ENCODE peak calls at places on chromosomes 2 and 18, in four cellular contexts. H is K562, E is heart right ventricle, C is IMR-90. V is an unnamed sample. For H3K4me1, the result is how much of the 10 kb centered on the place peaks cover.

GRCh38 chr2:226766352-226767055 is 33.1 kb downstream of the IRS1 start:
- DNase-seq in H (no peak), E (no peak), C (peak), V (no peak)

GRCh38 chr2:31107588-31108300 is 30.5 kb downstream of the GALNT14 start:
- DNase-seq in H (no peak), E (no peak), C (no peak), V (no peak)

GRCh38 chr2:155310589-155310988 is 612.1 kb downstream of the KCNJ3 start:
- DNase-seq in H (no peak), E (no peak), C (no peak), V (no peak)

GRCh38 chr18:2325308-2325849 is 245.9 kb downstream of the METTL4 start:
- DNase-seq in H (peak), E (no peak), C (peak), V (no peak)

GRCh38 chr2:47771211-47771610 is 11.7 kb upstream of the MSH6 start:
- DNase-seq in H (peak), E (no peak), C (peak), V (no peak)

GRCh38 chr2:24022975-24023575 is 13.2 kb downstream of the MFSD2B start:
- DNase-seq in H (no peak), E (no peak), C (no peak), V (no peak)

GRCh38 chr18:12038082-12038660 is 55.5 kb upstream of the ANKRD62 start:
- DNase-seq in H (no peak), E (peak), C (no peak), V (peak)

GRCh38 chr2:189506514-189506976 is 65.3 kb downstream of the WDR75 start:
- DNase-seq in H (peak), E (no peak), C (peak), V (no peak)

GRCh38 chr18:44130365-44130942 is 550.2 kb upstream of the SETBP1 start:
- DNase-seq in H (peak), E (no peak), C (peak), V (peak)

GRCh38 chr2:168432565-168433186 is 23.4 kb upstream of the CERS6 start:
- DNase-seq in H (no peak), E (no peak), C (no peak), V (no peak)

GRCh38 chr2:16584094-16584493 is 81.5 kb downstream of the CYRIA start:
- DNase-seq in H (no peak), E (no peak), C (no peak), V (no peak)

GRCh38 chr2:225165052-225165451 is 122.8 kb upstream of the DOCK10 start:
- DNase-seq in H (no peak), E (no peak), C (peak), V (no peak)

GRCh38 chr2:132478669-132479068 is 62.1 kb downstream of the GPR39 start:
- DNase-seq in H (no peak), E (no peak), C (no peak), V (no peak)

GRCh38 chr2:215635788-215636139 is 199.9 kb upstream of the FN1 start:
- DNase-seq in H (no peak), E (no peak), C (peak), V (no peak)

GRCh38 chr18:56358608-56359007 is 279.8 kb downstream of the TXNL1 start:
- DNase-seq in H (no peak), E (no peak), C (no peak), V (no peak)

GRCh38 chr2:116489292-116489691 is 1325.2 kb upstream of the DDX18 start:
- DNase-seq in H (no peak), E (no peak), C (no peak), V (no peak)

GRCh38 chr2:28624798-28625701 is 126.6 kb upstream of the PPP1CB start:
- DNase-seq in H (no peak), E (peak), C (peak), V (peak)

GRCh38 chr2:211996857-211997256 is 541.7 kb downstream of the ERBB4 start:
- DNase-seq in H (no peak), E (no peak), C (no peak), V (no peak)

GRCh38 chr2:48448274-48449061 is 81.5 kb upstream of the STON1 start:
- DNase-seq in H (no peak), E (no peak), C (peak), V (no peak)

GRCh38 chr18:23765931-23766330 is 76.7 kb downstream of the LAMA3 start:
- DNase-seq in H (no peak), E (no peak), C (no peak), V (no peak)

GRCh38 chr2:402206-402605 is 114.3 kb upstream of the ALKAL2 start:
- DNase-seq in H (no peak), E (no peak), C (no peak), V (no peak)

GRCh38 chr2:3469486-3469885 is 49.8 kb downstream of the ADI1 start:
- DNase-seq in H (no peak), E (no peak), C (no peak), V (peak)

GRCh38 chr2:151775057-151775740 is 40.9 kb upstream of the NEB start:
- DNase-seq in H (peak), E (no peak), C (peak), V (no peak)

GRCh38 chr2:38736035-38736320 is 15.2 kb downstream of the SRSF7 start:
- DNase-seq in H (no peak), E (no peak), C (no peak), V (no peak)

GRCh38 chr2:176158855-176159677 is 2.0 kb downstream of the HOXD3 start:
- DNase-seq in H (no peak), E (no peak), C (no peak), V (no peak)

GRCh38 chr2:127153691-127154158 is 46.8 kb upstream of the BIN1 start:
- DNase-seq in H (no peak), E (no peak), C (peak), V (peak)
- H3K4me1 ChIP-seq in H (under half), E (under half), C (under half), V (under half)

GRCh38 chr2:217090024-217090473 is 230.2 kb upstream of the TNP1 start:
- DNase-seq in H (peak), E (no peak), C (peak), V (no peak)
- H3K4me3 ChIP-seq in H (no peak), E (peak), C (peak), V (peak)

GRCh38 chr18:62751341-62751821 is 36.0 kb downstream of the PHLPP1 start:
- DNase-seq in H (no peak), E (no peak), C (peak), V (no peak)
- H3K4me1 ChIP-seq in H (under half), E (under half), C (under half), V (under half)

GRCh38 chr18:14025306-14025940 is 106.8 kb downstream of the ZNF519 start:
- DNase-seq in H (no peak), E (no peak), C (no peak), V (no peak)
- H3K4me3 ChIP-seq in H (no peak), E (no peak), C (no peak), V (no peak)

DNA sequence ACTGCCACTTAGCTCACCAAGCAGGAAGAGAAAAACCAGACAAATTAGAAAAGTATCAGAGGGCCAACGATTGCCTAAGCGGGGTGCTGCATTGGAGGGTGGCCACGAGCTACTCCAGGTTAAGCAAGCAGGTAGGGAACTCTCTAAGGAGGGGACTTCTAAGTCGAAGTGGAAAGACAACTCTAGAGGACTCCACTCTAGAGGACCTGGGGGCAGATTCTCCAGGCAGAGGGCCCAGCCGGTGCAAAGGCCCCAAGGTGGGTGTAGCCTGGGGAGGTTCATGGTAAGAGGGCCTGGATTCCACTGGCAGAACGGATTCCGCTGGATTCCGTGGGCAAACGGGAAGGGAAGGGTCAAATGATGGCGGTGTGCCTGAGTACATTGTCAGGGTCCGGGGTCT is 12.7 kb downstream of the FBLN7 start:
- DNase-seq in H (no peak), E (no peak), C (no peak), V (no peak)
- H3K4me1 ChIP-seq in H (under half), E (under half), C (under half), V (under half)

DNA sequence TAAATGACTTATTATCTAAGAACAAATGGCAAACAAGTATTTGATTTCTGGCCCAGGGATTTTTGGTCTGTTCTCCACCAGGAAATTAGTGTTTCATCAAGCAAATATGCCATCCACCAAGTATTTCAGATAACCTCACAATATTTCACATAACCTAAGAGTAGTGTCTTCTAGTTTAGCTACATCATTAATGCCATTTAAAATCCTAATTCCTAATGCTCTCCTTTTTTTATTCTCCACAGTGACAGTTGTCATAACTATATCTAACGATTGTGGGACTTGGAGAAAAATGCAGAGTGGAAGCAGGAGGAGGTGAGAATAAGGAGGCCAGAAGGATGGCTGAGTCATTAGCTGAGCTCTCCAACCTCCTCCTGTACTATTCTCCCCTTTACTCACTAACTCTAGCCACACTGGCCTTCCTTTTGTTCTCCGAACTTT is 58.5 kb upstream of the CTLA4 start:
- DNase-seq in H (no peak), E (no peak), C (peak), V (no peak)
- H3K4me3 ChIP-seq in H (no peak), E (no peak), C (no peak), V (no peak)

GRCh38 chr2:160205511-160205910 is 5.4 kb upstream of the ITGB6 start:
- DNase-seq in H (no peak), E (no peak), C (peak), V (no peak)
- H3K4me1 ChIP-seq in H (under half), E (under half), C (under half), V (under half)